ENCODE peak calls at places on chromosomes 1 and 21, in ten cellular contexts. H is IMR-90, N is hepatocyte, D is HCT116, V is type B pancreatic cell, I is AG04449, E is thoracic aorta, Z is body of pancreas, Y is colonic mucosa, U is nephron progenitor cell. C is an unnamed sample.

GRCh38 chr1:167542109-167543032 is 11.2 kb downstream of the CREG1 start:
- DNase-seq in E (no peak), N (no peak), V (no peak), U (no peak), H (no peak), Z (no peak), D (no peak), Y (no peak), I (no peak), C (peak)

GRCh38 chr1:24900985-24901781 is 28.9 kb downstream of the RUNX3 start:
- DNase-seq in I (no peak), D (no peak), Z (no peak), N (no peak), Y (no peak), H (no peak), E (no peak), V (peak), U (no peak), C (no peak)

GRCh38 chr1:40928699-40929098 is 50.8 kb upstream of the CTPS1 start:
- DNase-seq in D (no peak), I (no peak), Y (no peak), V (no peak), Z (no peak), E (no peak), U (no peak), N (no peak), H (no peak), C (no peak)

GRCh38 chr1:108140177-108140576 is 60.0 kb downstream of the SLC25A24 start:
- DNase-seq in D (no peak), H (no peak), V (no peak), Z (no peak), N (no peak), Y (no peak), U (no peak), E (no peak), I (no peak), C (no peak)

GRCh38 chr1:111754964-111755320 is 759 bp upstream of the DDX20 start:
- DNase-seq in Z (peak), Y (peak), V (no peak), I (no peak), E (no peak), D (no peak), H (peak), N (peak), U (peak), C (no peak)

GRCh38 chr1:28290851-28291250 is 31.5 kb downstream of the SESN2 start:
- DNase-seq in Y (peak), V (no peak), I (no peak), E (no peak), Z (peak), D (no peak), N (peak), H (no peak), U (no peak), C (no peak)

GRCh38 chr1:63101336-63101735 is 221.0 kb upstream of the FOXD3 start:
- DNase-seq in V (no peak), N (no peak), D (no peak), E (no peak), H (no peak), I (no peak), Z (no peak), U (no peak), Y (no peak), C (no peak)

GRCh38 chr1:87450615-87451209 is 122.0 kb downstream of the LMO4 start:
- DNase-seq in Z (no peak), Y (peak), E (no peak), V (no peak), U (no peak), D (no peak), N (peak), I (no peak), H (no peak), C (peak)

GRCh38 chr21:35202431-35202830 is 153.3 kb upstream of the RUNX1 start:
- DNase-seq in D (no peak), E (no peak), N (no peak), U (no peak), Z (no peak), V (no peak), H (peak), Y (no peak), I (no peak), C (no peak)

GRCh38 chr1:19920132-19920710 is 3.2 kb downstream of the PLA2G2E start:
- DNase-seq in U (no peak), Z (no peak), H (no peak), D (no peak), I (no peak), E (no peak), N (no peak), V (no peak), Y (no peak), C (no peak)

GRCh38 chr21:15071012-15071411 is 6.2 kb upstream of the NRIP1 start:
- DNase-seq in H (no peak), Y (no peak), V (no peak), N (no peak), I (no peak), E (no peak), D (no peak), Z (no peak), U (no peak), C (no peak)

GRCh38 chr1:28437924-28438699 is 67.7 kb upstream of the RCC1 start:
- DNase-seq in U (peak), N (peak), Z (peak), D (peak), Y (peak), H (peak), I (peak), E (peak), V (no peak), C (peak)

GRCh38 chr1:107250169-107250568 is 109.3 kb downstream of the NTNG1 start:
- DNase-seq in N (no peak), V (no peak), E (no peak), I (no peak), H (no peak), U (no peak), D (no peak), Y (no peak), Z (no peak), C (no peak)

GRCh38 chr1:58779059-58779754 is 4.6 kb downstream of the JUN start:
- DNase-seq in E (no peak), V (no peak), I (no peak), Z (no peak), D (no peak), Y (no peak), N (peak), U (no peak), H (peak), C (no peak)

GRCh38 chr1:93304716-93305138 is 41.0 kb upstream of the DR1 start:
- DNase-seq in V (no peak), D (peak), N (peak), Y (peak), E (peak), H (peak), I (peak), Z (peak), U (peak), C (peak)

GRCh38 chr1:245810789-245811337 is 656.1 kb downstream of the KIF26B start:
- DNase-seq in N (peak), V (no peak), Y (no peak), E (no peak), H (no peak), D (no peak), U (no peak), I (no peak), Z (no peak), C (no peak)

GRCh38 chr1:224795591-224795990 is 133.9 kb upstream of the DNAH14 start:
- DNase-seq in Y (no peak), U (no peak), E (no peak), Z (no peak), D (no peak), H (no peak), I (no peak), V (no peak), N (no peak), C (no peak)

GRCh38 chr1:201389066-201389465 is 10.1 kb downstream of the LAD1 start:
- DNase-seq in D (no peak), I (no peak), V (no peak), N (no peak), H (no peak), E (no peak), U (peak), Z (no peak), Y (no peak), C (no peak)

GRCh38 chr1:202056644-202057334 is 46.4 kb downstream of the ELF3 start:
- DNase-seq in U (peak), I (no peak), V (no peak), Y (peak), D (peak), H (no peak), E (no peak), N (peak), Z (peak), C (peak)

GRCh38 chr1:228735871-228736586 is 750 bp downstream of the RHOU start:
- DNase-seq in E (no peak), H (peak), I (no peak), N (peak), D (peak), U (peak), Y (peak), V (no peak), Z (peak), C (no peak)
- TF ChIP-seq CTCF in E (no peak), H (no peak), I (no peak), N (no peak), D (no peak), U (no peak), Y (no peak), V (no peak), Z (no peak), C (no peak)

DNA sequence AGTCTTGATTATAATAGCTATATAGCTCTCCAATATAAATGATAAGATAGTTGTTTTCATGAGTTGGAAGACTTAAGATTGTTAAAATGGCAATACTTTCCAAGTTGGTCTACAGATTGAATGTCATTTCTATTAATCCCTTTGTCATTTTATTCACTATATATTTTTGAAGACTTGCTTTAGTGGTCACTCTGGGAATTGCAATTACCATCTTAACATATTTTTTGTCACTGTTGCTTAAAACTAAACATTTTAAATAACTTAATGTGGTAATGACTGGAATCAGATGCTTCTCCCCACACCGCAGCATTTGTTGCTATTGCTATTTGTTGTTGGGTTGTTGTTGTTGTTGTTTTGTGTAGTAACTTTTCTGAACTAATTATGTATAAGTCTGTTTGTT is 1592.9 kb downstream of the MRPL39 start:
- DNase-seq in U (no peak), H (no peak), E (no peak), I (no peak), D (no peak), Y (no peak), N (no peak), Z (no peak), V (no peak), C (no peak)
- TF ChIP-seq CTCF in U (peak), H (peak), E (peak), I (no peak), D (peak), Y (no peak), N (no peak), Z (no peak), V (peak), C (no peak)

GRCh38 chr1:232634086-232634485 is 4.2 kb upstream of the SIPA1L2 start:
- DNase-seq in V (no peak), Z (no peak), E (no peak), U (no peak), H (no peak), Y (peak), D (no peak), I (no peak), N (no peak), C (no peak)
- TF ChIP-seq CTCF in V (no peak), Z (no peak), E (no peak), U (no peak), H (no peak), Y (no peak), D (no peak), I (no peak), N (no peak), C (no peak)

GRCh38 chr1:47972864-47973437 is 24.2 kb downstream of the TRABD2B start:
- DNase-seq in V (no peak), N (no peak), Z (no peak), U (peak), D (no peak), I (no peak), Y (no peak), E (no peak), H (no peak), C (no peak)
- TF ChIP-seq CTCF in V (peak), N (peak), Z (no peak), U (peak), D (peak), I (no peak), Y (no peak), E (peak), H (no peak), C (peak)

C was measured in MCF 10A.